ENCODE peak calls at places on chromosomes 12 and 14, in eight cellular contexts. U, N, V, F, R, I, K and Q are unnamed samples.
A peak's percentile ranks its signal among the peaks of the same experiment; 100 is the strongest.

GRCh38 chr12:46089414-46090162 is 99.2 kb upstream of the SCAF11 start:
- DNase-seq in U (no peak), N (no peak), V (no peak), F (no peak), R (no peak), I (no peak), K (no peak), Q (no peak)

GRCh38 chr12:7512528-7512927 is 9.0 kb upstream of the CD163 start:
- DNase-seq in U (no peak), N (no peak), V (peak; percentile 54), F (peak; percentile 53), R (peak; percentile 97), I (no peak), K (no peak), Q (peak; percentile 94)

GRCh38 chr14:58353516-58354299 is 42.0 kb upstream of the TOMM20L start:
- DNase-seq in U (no peak), N (no peak), V (no peak), F (no peak), R (no peak), I (no peak), K (no peak), Q (no peak)

GRCh38 chr14:51319181-51319597 is 79.1 kb downstream of the TMX1 start:
- DNase-seq in U (no peak), N (no peak), V (no peak), F (peak; percentile 54), R (no peak), I (no peak), K (no peak), Q (no peak)

GRCh38 chr12:57057037-57057436 is 7.1 kb upstream of the MYO1A start:
- DNase-seq in U (no peak), N (no peak), V (no peak), F (no peak), R (no peak), I (no peak), K (no peak), Q (no peak)

GRCh38 chr14:55851961-55852360 is 266.2 kb upstream of the PELI2 start:
- DNase-seq in U (no peak), N (no peak), V (no peak), F (no peak), R (no peak), I (no peak), K (no peak), Q (no peak)

GRCh38 chr14:91228112-91229004 is 16.1 kb downstream of the GPR68 start:
- DNase-seq in U (no peak), N (no peak), V (no peak), F (peak; percentile 88), R (peak; percentile 78), I (no peak), K (no peak), Q (peak; percentile 49)

GRCh38 chr14:34035934-34036250 is 85.0 kb upstream of the EGLN3 start:
- DNase-seq in U (no peak), N (no peak), V (no peak), F (no peak), R (no peak), I (no peak), K (no peak), Q (no peak)

GRCh38 chr14:95125951-95126350 is 31.4 kb downstream of the DICER1 start:
- DNase-seq in U (no peak), N (no peak), V (no peak), F (no peak), R (no peak), I (no peak), K (no peak), Q (no peak)

DNA sequence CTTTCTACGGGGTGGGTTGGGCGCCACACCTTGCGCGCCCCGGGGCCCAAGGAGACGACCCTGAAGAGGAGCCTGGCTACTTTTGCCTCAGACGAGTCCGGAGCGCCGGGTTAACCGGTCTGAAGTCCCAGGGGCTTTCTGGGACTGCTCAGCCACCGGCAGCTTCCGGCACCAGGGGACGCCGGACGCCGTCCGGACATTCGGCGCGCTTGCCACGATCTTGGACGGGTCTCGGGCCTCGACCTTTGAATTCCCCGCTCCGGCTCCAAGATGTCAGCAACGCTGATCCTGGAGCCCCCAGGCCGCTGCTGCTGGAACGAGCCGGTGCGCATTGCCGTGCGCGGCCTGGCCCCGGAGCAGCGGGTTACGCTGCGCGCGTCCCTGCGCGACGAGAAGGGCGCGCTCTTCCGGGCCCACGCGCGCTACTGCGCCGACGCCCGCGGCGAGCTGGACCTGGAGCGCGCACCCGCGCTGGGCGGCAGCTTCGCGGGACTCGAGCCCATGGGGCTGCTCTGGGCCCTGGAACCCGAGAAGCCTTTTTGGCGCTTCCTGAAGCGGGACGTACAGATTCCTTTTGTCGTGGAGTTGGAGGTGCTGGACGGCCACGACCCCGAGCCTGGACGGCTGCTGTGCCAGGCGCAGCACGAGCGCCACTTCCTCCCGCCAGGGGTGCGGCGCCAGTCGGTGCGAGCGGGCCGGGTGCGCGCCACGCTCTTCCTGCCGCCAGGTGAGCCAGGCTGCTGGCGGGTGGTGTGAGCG is at the start of gene ACOT4:
- DNase-seq in U (peak; percentile 34), N (no peak), V (peak; percentile 80), F (peak; percentile 54), R (no peak), I (no peak), K (no peak), Q (no peak)
- TF ChIP-seq CTCF in U (no peak), N (no peak), V (peak; percentile 11), F (no peak), R (peak; percentile 12), I (peak; percentile 17), K (no peak), Q (no peak)

DNA sequence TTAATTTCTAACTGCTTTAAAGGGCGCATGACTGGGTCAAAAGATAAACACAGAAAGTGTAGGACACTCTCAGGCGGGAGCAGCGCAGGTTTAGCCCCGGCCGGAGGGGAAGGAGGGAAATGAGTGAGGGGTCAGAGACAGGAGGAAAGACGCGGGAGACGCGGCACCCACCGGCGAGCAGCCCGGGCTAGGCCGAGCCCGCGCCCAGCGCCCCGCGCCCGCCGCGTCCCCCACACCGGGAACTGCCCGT is 575 bp downstream of the GXYLT1 start:
- DNase-seq in U (no peak), N (no peak), V (no peak), F (no peak), R (peak; percentile 7), I (no peak), K (no peak), Q (no peak)
- TF ChIP-seq CTCF in U (no peak), N (no peak), V (no peak), F (no peak), R (no peak), I (no peak), K (no peak), Q (no peak)

DNA sequence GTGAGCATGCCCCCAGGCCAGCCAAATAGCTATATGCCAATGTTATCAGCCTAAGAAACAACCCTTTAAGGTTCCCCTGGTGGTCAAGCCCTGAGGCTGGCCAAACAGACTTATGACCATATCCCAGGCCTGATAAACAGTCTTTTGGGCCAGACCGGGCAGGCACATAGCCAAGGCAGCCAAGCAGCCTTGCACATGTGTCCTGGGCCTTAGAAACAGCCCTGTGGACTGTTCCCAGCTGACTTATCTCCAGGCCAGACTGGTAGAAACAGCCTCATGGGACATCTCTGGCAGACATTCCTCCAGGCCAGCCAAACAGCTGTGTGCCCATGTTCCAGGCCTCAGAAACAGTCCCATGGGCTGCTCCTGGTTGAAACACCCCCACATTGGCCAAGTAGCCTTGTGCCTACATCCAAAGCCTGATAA is 295.0 kb upstream of the MGAT4C start:
- DNase-seq in U (no peak), N (no peak), V (no peak), F (no peak), R (no peak), I (no peak), K (no peak), Q (no peak)
- TF ChIP-seq CTCF in U (no peak), N (no peak), V (no peak), F (no peak), R (no peak), I (no peak), K (no peak), Q (no peak)

GRCh38 chr12:119659289-119659897 is 8.5 kb upstream of the PRKAB1 start:
- DNase-seq in U (peak; percentile 35), N (no peak), V (no peak), F (no peak), R (peak; percentile 42), I (no peak), K (no peak), Q (peak; percentile 16)
- TF ChIP-seq CTCF in U (peak; percentile 89), N (peak; percentile 30), V (peak; percentile 97), F (peak; percentile 99), R (peak; percentile 86), I (peak; percentile 60), K (no peak), Q (peak; percentile 87)

GRCh38 chr12:118853634-118854033 is 127.7 kb upstream of the SRRM4 start:
- DNase-seq in U (peak; percentile 6), N (no peak), V (no peak), F (no peak), R (no peak), I (no peak), K (no peak), Q (no peak)
- TF ChIP-seq CTCF in U (no peak), N (no peak), V (peak; percentile 6), F (no peak), R (no peak), I (no peak), K (peak; percentile 34), Q (peak; percentile 30)

DNA sequence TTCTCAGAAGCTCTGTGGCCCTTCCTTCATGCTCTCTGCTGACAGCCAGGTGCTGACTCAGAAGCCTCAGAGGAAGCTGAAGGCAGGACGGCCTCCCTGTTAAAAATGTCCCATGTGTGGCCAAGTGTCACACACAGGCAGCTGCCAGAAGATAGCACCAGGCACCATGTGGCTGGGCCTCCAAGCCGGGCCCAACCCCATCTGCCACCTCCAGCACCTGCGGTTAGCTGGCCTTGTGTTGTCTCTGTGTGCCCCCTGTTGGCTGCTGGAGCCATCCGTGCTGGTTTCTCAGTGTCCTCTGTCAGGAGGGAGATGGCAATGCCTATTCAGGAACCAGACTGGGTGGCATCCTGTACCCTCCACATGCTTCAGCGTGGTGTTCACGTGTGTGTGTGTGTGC is 63.2 kb downstream of the TSPAN11 start:
- DNase-seq in U (peak; percentile 44), N (no peak), V (no peak), F (peak; percentile 3), R (no peak), I (no peak), K (no peak), Q (peak; percentile 6)
- TF ChIP-seq CTCF in U (no peak), N (no peak), V (peak; percentile 10), F (peak; percentile 25), R (peak; percentile 56), I (no peak), K (peak; percentile 80), Q (peak; percentile 45)